ENCODE peak calls at places on chromosome 9, in nine cellular contexts. V is tibial nerve, A is uterus, Q is neural progenitor cell, I is OCI-LY7, L is heart left ventricle, J is colonic mucosa, W is IMR-90, G is body of pancreas. C is an unnamed sample.
A peak's percentile ranks its signal among the peaks of the same experiment; 100 is the strongest.

GRCh38 chr9:88464851-88465250 is 70.1 kb upstream of the NXNL2 start:
- DNase-seq in V (no peak), A (no peak), Q (no peak), I (no peak), L (no peak), J (no peak), W (peak; percentile 25), G (no peak), C (no peak)

GRCh38 chr9:128005938-128006337 is 25.1 kb upstream of the EEIG1 start:
- DNase-seq in V (no peak), A (peak; percentile 32), Q (peak; percentile 13), I (no peak), L (peak; percentile 70), J (no peak), W (no peak), G (no peak), C (peak; percentile 37)

GRCh38 chr9:90092512-90092911 is 487.7 kb downstream of the GADD45G start:
- DNase-seq in V (no peak), A (no peak), Q (no peak), I (no peak), L (no peak), J (no peak), W (no peak), G (no peak), C (no peak)

GRCh38 chr9:36900136-36900855 is 133.8 kb downstream of the PAX5 start:
- DNase-seq in V (no peak), A (no peak), Q (no peak), I (no peak), L (no peak), J (no peak), W (no peak), G (no peak), C (no peak)

GRCh38 chr9:109912082-109912581 is 132.1 kb downstream of the PALM2AKAP2 start:
- DNase-seq in V (no peak), A (no peak), Q (no peak), I (no peak), L (no peak), J (no peak), W (peak; percentile 93), G (no peak), C (peak; percentile 34)

GRCh38 chr9:126860757-126861466 is 473 bp downstream of the ZBTB34 start:
- DNase-seq in V (no peak), A (no peak), Q (no peak), I (peak; percentile 28), L (peak; percentile 70), J (peak; percentile 51), W (no peak), G (peak; percentile 54), C (peak; percentile 15)

GRCh38 chr9:128558431-128559310 is 6.3 kb downstream of the SPTAN1 start:
- DNase-seq in V (peak; percentile 84), A (peak; percentile 78), Q (peak; percentile 36), I (peak; percentile 53), L (peak; percentile 83), J (peak; percentile 91), W (peak; percentile 95), G (peak; percentile 89), C (peak; percentile 62)

GRCh38 chr9:6758418-6759113 is 793 bp downstream of the KDM4C start:
- DNase-seq in V (peak; percentile 42), A (peak; percentile 39), Q (peak; percentile 79), I (peak; percentile 69), L (peak; percentile 80), J (peak; percentile 75), W (peak; percentile 51), G (peak; percentile 66), C (peak; percentile 58)

GRCh38 chr9:92507005-92507404 is 24.7 kb upstream of the ASPN start:
- DNase-seq in V (no peak), A (no peak), Q (no peak), I (no peak), L (no peak), J (no peak), W (no peak), G (no peak), C (peak; percentile 21)

GRCh38 chr9:3879315-3879714 is 353.5 kb upstream of the RFX3 start:
- DNase-seq in V (no peak), A (no peak), Q (no peak), I (no peak), L (no peak), J (no peak), W (no peak), G (peak; percentile 39), C (no peak)

GRCh38 chr9:971901-972511 is 4.4 kb upstream of the DMRT3 start:
- DNase-seq in V (no peak), A (no peak), Q (peak; percentile 92), I (no peak), L (no peak), J (peak; percentile 47), W (no peak), G (peak; percentile 67), C (peak; percentile 67)

GRCh38 chr9:19769213-19769612 is 19.6 kb downstream of the SLC24A2 start:
- DNase-seq in V (no peak), A (no peak), Q (no peak), I (no peak), L (no peak), J (no peak), W (no peak), G (no peak), C (no peak)

GRCh38 chr9:88312517-88313103 is 75.6 kb upstream of the SPIN1 start:
- DNase-seq in V (no peak), A (no peak), Q (no peak), I (no peak), L (no peak), J (no peak), W (no peak), G (no peak), C (no peak)

GRCh38 chr9:26925609-26926008 is 21.4 kb downstream of the PLAA start:
- DNase-seq in V (no peak), A (no peak), Q (no peak), I (no peak), L (no peak), J (no peak), W (no peak), G (no peak), C (no peak)

GRCh38 chr9:130072515-130073235 is 19.0 kb downstream of the GPR107 start:
- DNase-seq in V (no peak), A (no peak), Q (no peak), I (no peak), L (no peak), J (no peak), W (peak; percentile 66), G (no peak), C (no peak)
- TF ChIP-seq CTCF in V (no peak), A (no peak), Q (no peak), I (no peak), L (no peak), J (no peak), W (no peak), G (no peak), C (no peak)

GRCh38 chr9:71762900-71763653 is 5.2 kb downstream of the CEMIP2 start:
- DNase-seq in V (no peak), A (no peak), Q (no peak), I (no peak), L (no peak), J (peak; percentile 18), W (peak; percentile 84), G (no peak), C (no peak)

GRCh38 chr9:71761938-71762353 is 6.4 kb downstream of the CEMIP2 start:
- DNase-seq in V (no peak), A (no peak), Q (no peak), I (no peak), L (no peak), J (peak; percentile 28), W (no peak), G (no peak), C (no peak)

GRCh38 chr9:71765693-71766092 is 2.6 kb downstream of the CEMIP2 start:
- DNase-seq in V (no peak), A (no peak), Q (no peak), I (no peak), L (no peak), J (peak; percentile 26), W (peak; percentile 72), G (no peak), C (peak; percentile 50)

GRCh38 chr9:71764438-71764837 is 3.9 kb downstream of the CEMIP2 start:
- DNase-seq in V (no peak), A (no peak), Q (no peak), I (no peak), L (no peak), J (peak; percentile 19), W (no peak), G (no peak), C (no peak)

DNA sequence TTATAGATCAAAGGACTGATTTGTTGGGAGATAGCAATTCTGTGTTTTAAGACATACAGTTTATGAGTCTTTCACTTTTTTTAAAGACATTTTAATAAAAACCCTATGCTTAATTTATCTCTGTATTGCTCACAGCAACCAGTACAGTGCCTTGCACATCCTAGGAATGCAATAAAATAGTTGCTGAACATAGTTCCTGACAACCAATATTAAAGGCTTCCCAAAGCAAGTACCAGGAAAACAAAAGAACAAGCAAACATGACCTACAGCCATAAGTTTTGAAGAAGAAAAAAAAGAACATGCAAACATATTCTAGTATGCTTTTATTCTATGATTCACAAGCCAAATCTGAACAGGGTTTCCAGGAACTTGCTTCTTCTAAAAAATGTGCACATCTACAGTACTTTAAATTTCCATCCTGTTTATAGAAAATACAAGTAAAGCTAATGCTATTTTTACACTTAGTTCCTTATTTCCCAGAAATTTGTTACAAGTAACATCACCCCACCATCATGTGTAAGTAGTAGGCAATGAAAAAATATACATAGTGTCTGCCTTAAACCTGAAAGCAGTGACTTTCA is 4.5 kb downstream of the CEMIP2 start:
- DNase-seq in V (no peak), A (no peak), Q (no peak), I (no peak), L (no peak), J (no peak), W (no peak), G (no peak), C (peak; percentile 39)
- H3K4me1 ChIP-seq in V (peaks cover 13% of the 10 kb centered on the region), A (no peaks in the 10 kb centered on the region), Q (peaks cover 66% of the 10 kb centered on the region), I (no peaks in the 10 kb centered on the region), L (no peaks in the 10 kb centered on the region), J (peaks cover 17% of the 10 kb centered on the region), W (peaks cover 17% of the 10 kb centered on the region), G (peaks cover 83% of the 10 kb centered on the region), C (peaks cover 23% of the 10 kb centered on the region)

DNA sequence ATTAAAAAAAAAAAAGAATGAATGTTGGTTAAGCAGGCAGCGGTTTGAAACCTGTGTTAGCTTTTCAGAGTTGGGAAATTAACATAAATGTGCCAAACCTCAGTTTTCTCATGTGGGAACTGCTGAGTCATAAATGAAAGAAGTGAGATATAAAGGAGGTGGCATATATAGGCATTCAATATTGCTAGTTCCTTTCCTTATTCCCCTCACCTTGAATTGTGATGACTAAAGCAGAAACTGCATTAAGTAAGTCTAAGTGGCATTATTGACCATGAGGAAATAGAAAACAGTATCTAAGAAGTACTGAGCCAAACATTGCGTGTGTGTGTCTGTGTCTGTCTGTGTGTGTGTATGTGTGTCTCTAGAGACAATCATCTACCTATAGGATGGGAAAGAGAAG is 691.2 kb downstream of the TLR4 start:
- DNase-seq in V (no peak), A (no peak), Q (no peak), I (no peak), L (no peak), J (no peak), W (no peak), G (no peak), C (no peak)
- H3K9me3 ChIP-seq in V (no peaks in the 10 kb centered on the region), A (no peaks in the 10 kb centered on the region), Q (no peaks in the 10 kb centered on the region), I (no peaks in the 10 kb centered on the region), L (no peaks in the 10 kb centered on the region), J (no peaks in the 10 kb centered on the region), W (peaks cover 6% of the 10 kb centered on the region), G (no peaks in the 10 kb centered on the region), C (no peaks in the 10 kb centered on the region)

DNA sequence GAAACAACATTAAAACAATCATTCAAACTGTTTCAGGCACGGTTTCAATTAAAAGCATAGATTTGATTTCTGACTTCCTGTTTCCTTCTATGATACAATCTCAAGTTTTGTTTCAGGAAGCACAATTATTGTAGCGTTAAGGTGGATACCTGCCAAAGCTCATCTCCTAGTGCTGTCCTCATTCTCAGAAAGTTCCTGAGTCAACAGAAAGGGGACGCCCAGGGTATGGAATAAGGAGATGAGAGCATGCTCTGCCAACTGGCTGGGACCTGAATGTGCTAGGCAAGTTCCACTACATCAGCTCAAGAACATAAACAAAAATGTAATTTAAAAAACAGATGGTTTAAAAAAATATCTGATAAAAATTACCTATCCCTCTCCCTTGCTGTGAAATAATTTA is 2.1 kb upstream of the TRIM14 start:
- DNase-seq in V (no peak), A (no peak), Q (no peak), I (peak; percentile 19), L (no peak), J (peak; percentile 80), W (no peak), G (no peak), C (no peak)
- TF ChIP-seq CTCF in V (no peak), A (no peak), Q (no peak), I (no peak), L (no peak), J (no peak), W (no peak), G (no peak), C (no peak)